ENCODE peak calls at places on chromosomes 13 and 19, in eight cellular contexts. W is SK-MEL-5; K is HFF-Myc; V is CD4-positive, CD25-positive, alpha-beta regulatory T cell; O is M059J; A is cardiac fibroblast; I is activated naive CD4-positive, alpha-beta T cell; E is stimulated activated effector memory CD8-positive, alpha-beta T cell treated with anti-CD3 and anti-CD28 coated beads, Interleukin-12 subunit alpha, Interleukin-12 subunit beta, amount 100 ng/mL, for 72 hours. J is an unnamed sample.

GRCh38 chr19:42069619-42070293 is at the start of gene GRIK5:
- DNase-seq in A (no peak), W (no peak), K (no peak), E (no peak), I (no peak), O (no peak), V (no peak), J (no peak)

GRCh38 chr13:44906230-44906629 is 83.0 kb downstream of the NUFIP1 start:
- DNase-seq in K (no peak), W (no peak), E (no peak), O (no peak), V (no peak), I (no peak), A (no peak), J (no peak)

GRCh38 chr13:52882803-52883202 is 34.4 kb upstream of the PCDH8 start:
- DNase-seq in A (no peak), W (no peak), E (no peak), K (no peak), I (no peak), O (no peak), V (no peak), J (no peak)

GRCh38 chr19:10514211-10515145 is 2.8 kb downstream of the S1PR5 start:
- DNase-seq in A (no peak), O (no peak), V (peak), I (no peak), K (no peak), E (peak), W (no peak), J (peak)

GRCh38 chr19:51751655-51752054 is at the start of gene FPR1:
- DNase-seq in O (peak), W (no peak), I (no peak), K (no peak), A (peak), V (no peak), E (no peak), J (no peak)

GRCh38 chr19:7868326-7868670 is 5.9 kb downstream of the PRR36 start:
- DNase-seq in I (no peak), K (no peak), O (no peak), E (no peak), V (peak), A (no peak), W (no peak), J (no peak)

GRCh38 chr13:80259159-80259558 is 81.8 kb downstream of the SPRY2 start:
- DNase-seq in O (no peak), W (no peak), E (no peak), A (no peak), I (no peak), V (no peak), K (no peak), J (no peak)

GRCh38 chr13:27026396-27026795 is 145.2 kb downstream of the USP12 start:
- DNase-seq in E (no peak), O (no peak), I (no peak), K (no peak), V (no peak), W (no peak), A (no peak), J (no peak)

GRCh38 chr13:99305180-99305965 is 1.8 kb downstream of the GPR183 start:
- DNase-seq in V (no peak), K (no peak), O (no peak), A (no peak), E (no peak), W (no peak), I (no peak), J (no peak)

GRCh38 chr13:104984296-104984818 is 1551.1 kb downstream of the EFNB2 start:
- DNase-seq in O (peak), A (peak), W (no peak), V (peak), E (no peak), K (no peak), I (no peak), J (no peak)

GRCh38 chr13:73684286-73684685 is 449.9 kb downstream of the KLF12 start:
- DNase-seq in W (peak), K (no peak), E (no peak), V (no peak), O (no peak), A (no peak), I (no peak), J (no peak)

GRCh38 chr13:21309542-21310172 is 133.2 kb downstream of the MRPL57 start:
- DNase-seq in K (no peak), A (no peak), W (no peak), V (no peak), I (no peak), O (peak), E (no peak), J (no peak)

GRCh38 chr19:55340144-55340783 is 588 bp downstream of the KMT5C start:
- DNase-seq in A (peak), O (peak), W (no peak), K (no peak), V (no peak), E (no peak), I (no peak), J (no peak)

GRCh38 chr13:28355822-28356371 is 139.0 kb downstream of the FLT1 start:
- DNase-seq in E (no peak), V (peak), A (peak), W (no peak), O (peak), K (no peak), I (no peak), J (no peak)

GRCh38 chr19:35776102-35776788 is 881 bp downstream of the ARHGAP33 start:
- DNase-seq in I (no peak), V (no peak), A (no peak), E (no peak), K (no peak), W (no peak), O (no peak), J (peak)

GRCh38 chr13:75795274-75795673 is 159.1 kb downstream of the LMO7 start:
- DNase-seq in K (no peak), A (no peak), E (no peak), I (no peak), W (no peak), O (no peak), V (no peak), J (no peak)